ENCODE peak calls at places on chromosomes 16 and 17, in four cellular contexts. One of them, this sample, is unnamed.

GRCh38 chr17:13099906-13100305 is 82.1 kb upstream of the ELAC2 start:
- DNase-seq in LoVo: no peak
- DNase-seq in EH: no peak
- DNase-seq in tibial artery: no peak
- DNase-seq in this sample: no peak

GRCh38 chr16:28931801-28932225 is at the start of gene CD19:
- DNase-seq in tibial artery: no peak
- DNase-seq in LoVo: no peak
- DNase-seq in EH: no peak
- DNase-seq in this sample: no peak

GRCh38 chr17:37698132-37698615 is 46.7 kb downstream of the HNF1B start:
- DNase-seq in LoVo: no peak
- DNase-seq in tibial artery: no peak
- DNase-seq in EH: peak
- DNase-seq in this sample: no peak

GRCh38 chr17:66995944-66996343 is 31.4 kb downstream of the CACNG4 start:
- DNase-seq in LoVo: no peak
- DNase-seq in tibial artery: no peak
- DNase-seq in EH: no peak
- DNase-seq in this sample: no peak

GRCh38 chr17:65776890-65777289 is 215.4 kb upstream of the AXIN2 start:
- DNase-seq in tibial artery: no peak
- DNase-seq in EH: no peak
- DNase-seq in LoVo: no peak
- DNase-seq in this sample: no peak

GRCh38 chr16:46621006-46621629 is at the start of gene SHCBP1:
- DNase-seq in EH: peak
- DNase-seq in tibial artery: peak
- DNase-seq in LoVo: peak
- DNase-seq in this sample: peak

GRCh38 chr17:78745407-78746088 is 36.5 kb downstream of the CYTH1 start:
- DNase-seq in EH: peak
- DNase-seq in LoVo: peak
- DNase-seq in tibial artery: no peak
- DNase-seq in this sample: no peak

GRCh38 chr16:78383118-78383517 is 283.7 kb downstream of the WWOX start:
- DNase-seq in LoVo: no peak
- DNase-seq in tibial artery: no peak
- DNase-seq in EH: no peak
- DNase-seq in this sample: no peak

GRCh38 chr17:43456661-43457361 is 27.0 kb upstream of the DHX8 start:
- DNase-seq in LoVo: no peak
- DNase-seq in tibial artery: peak
- DNase-seq in EH: peak
- DNase-seq in this sample: no peak

GRCh38 chr17:10368561-10368960 is 4.2 kb downstream of the MYH13 start:
- DNase-seq in tibial artery: no peak
- DNase-seq in LoVo: no peak
- DNase-seq in EH: no peak
- DNase-seq in this sample: no peak

GRCh38 chr17:67385122-67385988 is 8.3 kb downstream of the PITPNC1 start:
- DNase-seq in tibial artery: no peak
- DNase-seq in LoVo: no peak
- DNase-seq in EH: no peak
- DNase-seq in this sample: no peak

GRCh38 chr17:41527076-41528023 is 758 bp downstream of the KRT19 start:
- DNase-seq in tibial artery: no peak
- DNase-seq in EH: no peak
- DNase-seq in LoVo: peak
- DNase-seq in this sample: no peak

GRCh38 chr17:19002805-19003542 is 1.6 kb downstream of the FAM83G start:
- DNase-seq in EH: peak
- DNase-seq in LoVo: no peak
- DNase-seq in tibial artery: no peak
- DNase-seq in this sample: no peak

GRCh38 chr17:6591599-6592158 is 35.3 kb upstream of the PITPNM3 start:
- DNase-seq in LoVo: no peak
- DNase-seq in tibial artery: no peak
- DNase-seq in EH: peak
- DNase-seq in this sample: no peak

GRCh38 chr16:57723170-57723569 is 12.4 kb upstream of the KATNB1 start:
- DNase-seq in EH: peak
- DNase-seq in LoVo: no peak
- DNase-seq in tibial artery: no peak
- DNase-seq in this sample: no peak

GRCh38 chr16:77748426-77748825 is 26.1 kb downstream of the NUDT7 start:
- DNase-seq in EH: no peak
- DNase-seq in tibial artery: no peak
- DNase-seq in LoVo: no peak
- DNase-seq in this sample: no peak

GRCh38 chr17:8506145-8506544 is 70.5 kb downstream of the NDEL1 start:
- DNase-seq in LoVo: no peak
- DNase-seq in tibial artery: no peak
- DNase-seq in EH: no peak
- DNase-seq in this sample: peak

GRCh38 chr16:978403-978802 is 3.2 kb upstream of the SOX8 start:
- DNase-seq in LoVo: no peak
- DNase-seq in EH: no peak
- DNase-seq in tibial artery: no peak
- DNase-seq in this sample: no peak

GRCh38 chr17:62950067-62950466 is 16.0 kb upstream of the TANC2 start:
- DNase-seq in EH: peak
- DNase-seq in tibial artery: no peak
- DNase-seq in LoVo: peak
- DNase-seq in this sample: peak

GRCh38 chr16:87784812-87785211 is 19.0 kb upstream of the KLHDC4 start:
- DNase-seq in tibial artery: no peak
- DNase-seq in EH: peak
- DNase-seq in LoVo: no peak
- DNase-seq in this sample: no peak

GRCh38 chr16:24282129-24282528 is 26.0 kb downstream of the CACNG3 start:
- DNase-seq in LoVo: no peak
- DNase-seq in EH: no peak
- DNase-seq in tibial artery: no peak
- DNase-seq in this sample: no peak

This sample was measured in left ventricle myocardium inferior.